ENCODE peak calls at places on chromosomes 4 and X, in ten cellular contexts. I, H, M, B, A, J, L, T, Z and Q are unnamed samples.

GRCh38 chrX:105488731-105489130 is 268.2 kb upstream of the TEX13A start:
- DNase-seq in L (no peak), A (peak), H (no peak), T (no peak), I (no peak), Z (no peak), J (no peak), M (peak), B (no peak), Q (no peak)

GRCh38 chrX:33725556-33726232 is 406.4 kb downstream of the FAM47A start:
- DNase-seq in L (no peak), I (no peak), A (peak), B (no peak), Z (no peak), H (peak), J (peak), M (peak), T (no peak), Q (no peak)

GRCh38 chrX:10390187-10390586 is 230.2 kb downstream of the MID1 start:
- DNase-seq in I (no peak), A (no peak), M (no peak), J (no peak), T (no peak), Z (no peak), L (no peak), H (no peak), B (no peak), Q (no peak)

GRCh38 chrX:2320089-2320488 is 180.7 kb downstream of the DHRSX start:
- DNase-seq in T (no peak), L (no peak), A (no peak), Z (no peak), J (no peak), H (no peak), B (no peak), M (no peak), I (no peak), Q (no peak)

GRCh38 chr4:3645711-3646221 is 113.5 kb upstream of the LRPAP1 start:
- DNase-seq in I (no peak), Z (no peak), A (no peak), B (no peak), T (no peak), J (no peak), H (no peak), L (no peak), M (no peak), Q (no peak)

GRCh38 chr4:151727365-151727764 is 33.4 kb downstream of the GATB start:
- DNase-seq in T (no peak), L (no peak), I (no peak), M (peak), Z (no peak), B (no peak), A (peak), H (no peak), J (no peak), Q (no peak)

GRCh38 chr4:4386296-4386735 is 586 bp upstream of the NSG1 start:
- DNase-seq in A (no peak), M (peak), I (no peak), L (peak), H (no peak), B (no peak), Z (no peak), T (no peak), J (no peak), Q (no peak)

GRCh38 chrX:9845574-9845948 is 59.3 kb downstream of the SHROOM2 start:
- DNase-seq in M (peak), A (peak), B (no peak), T (no peak), H (no peak), L (no peak), I (no peak), J (no peak), Z (no peak), Q (no peak)

GRCh38 chr4:110104661-110105060 is 93.8 kb downstream of the ELOVL6 start:
- DNase-seq in Z (no peak), L (no peak), B (no peak), J (no peak), H (no peak), M (no peak), A (no peak), T (no peak), I (no peak), Q (no peak)

GRCh38 chrX:38985375-38985774 is 184.1 kb downstream of the MID1IP1 start:
- DNase-seq in J (no peak), A (no peak), I (no peak), T (no peak), B (no peak), L (no peak), M (peak), Z (no peak), H (no peak), Q (peak)

GRCh38 chr4:21529214-21529613 is 419.4 kb downstream of the KCNIP4 start:
- DNase-seq in H (no peak), J (no peak), L (no peak), Z (no peak), A (peak), B (no peak), I (no peak), T (no peak), M (no peak), Q (no peak)